ENCODE peak calls at places on chromosomes 6 and 20, in seven cellular contexts. P is CD4-positive, alpha-beta memory T cell; N is BJ; J is GM23248; V is astrocyte of the cerebellum; C is aorta; S is AG10803. A is an unnamed sample.

GRCh38 chr6:19368511-19368910 is 468.7 kb upstream of the ID4 start:
- DNase-seq in J (peak), V (peak), N (peak), P (no peak), S (peak), C (no peak), A (no peak)

GRCh38 chr20:48904566-48905321 is 16.8 kb upstream of the ARFGEF2 start:
- DNase-seq in C (no peak), S (peak), N (peak), P (peak), J (peak), V (peak), A (no peak)

GRCh38 chr6:154356118-154356517 is 485 bp downstream of the IPCEF1 start:
- DNase-seq in J (no peak), S (no peak), N (no peak), C (no peak), V (no peak), P (no peak), A (no peak)

GRCh38 chr6:43715056-43715788 is 27.6 kb upstream of the MRPS18A start:
- DNase-seq in C (peak), P (no peak), N (no peak), S (no peak), J (no peak), V (no peak), A (no peak)

GRCh38 chr20:59153832-59154231 is 9.8 kb upstream of the ZNF831 start:
- DNase-seq in V (no peak), S (no peak), N (no peak), C (no peak), J (no peak), P (no peak), A (no peak)

GRCh38 chr20:35503841-35504460 is 25.5 kb downstream of the C20orf173 start:
- DNase-seq in N (no peak), V (peak), S (no peak), P (no peak), J (no peak), C (no peak), A (no peak)

GRCh38 chr6:160027931-160028330 is 59.0 kb downstream of the IGF2R start:
- DNase-seq in J (no peak), S (no peak), C (no peak), N (no peak), P (no peak), V (no peak), A (no peak)

GRCh38 chr6:4943716-4944115 is 60.1 kb downstream of the RPP40 start:
- DNase-seq in N (no peak), P (no peak), V (no peak), J (no peak), C (no peak), S (no peak), A (no peak)

GRCh38 chr6:72702421-72702820 is 80.6 kb downstream of the KCNQ5 start:
- DNase-seq in P (no peak), S (no peak), N (no peak), C (no peak), J (no peak), V (no peak), A (no peak)

GRCh38 chr20:13277663-13278295 is 56.7 kb downstream of the ISM1 start:
- DNase-seq in N (peak), P (no peak), V (no peak), S (peak), J (peak), C (no peak), A (no peak)

DNA sequence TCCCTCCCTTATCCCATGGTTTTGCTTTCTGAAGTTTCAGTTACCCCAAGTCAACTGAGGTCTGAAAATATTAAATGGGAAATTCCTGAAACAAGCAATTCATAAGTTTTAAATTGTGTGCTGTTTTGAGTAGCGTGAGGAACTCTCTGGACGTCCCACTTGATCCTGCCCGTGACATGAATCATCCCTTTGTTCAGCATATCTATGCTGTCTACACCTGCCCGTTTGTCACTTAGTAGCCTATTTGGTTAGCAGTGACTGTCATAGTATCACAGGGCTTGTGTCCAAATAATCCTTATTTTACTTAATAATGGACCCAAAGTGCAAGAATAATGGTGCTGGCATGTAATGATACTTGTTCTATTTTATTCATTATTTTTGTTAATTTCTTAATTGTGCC is 5.0 kb downstream of the PCMT1 start:
- DNase-seq in C (no peak), S (no peak), P (no peak), N (no peak), V (no peak), J (no peak), A (no peak)
- H3K4me3 ChIP-seq in C (no peak), S (no peak), P (no peak), N (no peak), V (no peak), J (no peak), A (no peak)

GRCh38 chr6:100553243-100553642 is 88.5 kb upstream of the SIM1 start:
- DNase-seq in N (no peak), C (no peak), P (no peak), J (no peak), V (no peak), S (no peak), A (no peak)

GRCh38 chr6:100559859-100560258 is 95.1 kb upstream of the SIM1 start:
- DNase-seq in J (no peak), C (no peak), P (no peak), V (no peak), S (no peak), N (no peak), A (no peak)

GRCh38 chr6:100549406-100550167 is 84.9 kb upstream of the SIM1 start:
- DNase-seq in P (no peak), J (peak), S (peak), N (peak), C (no peak), V (peak), A (no peak)

DNA sequence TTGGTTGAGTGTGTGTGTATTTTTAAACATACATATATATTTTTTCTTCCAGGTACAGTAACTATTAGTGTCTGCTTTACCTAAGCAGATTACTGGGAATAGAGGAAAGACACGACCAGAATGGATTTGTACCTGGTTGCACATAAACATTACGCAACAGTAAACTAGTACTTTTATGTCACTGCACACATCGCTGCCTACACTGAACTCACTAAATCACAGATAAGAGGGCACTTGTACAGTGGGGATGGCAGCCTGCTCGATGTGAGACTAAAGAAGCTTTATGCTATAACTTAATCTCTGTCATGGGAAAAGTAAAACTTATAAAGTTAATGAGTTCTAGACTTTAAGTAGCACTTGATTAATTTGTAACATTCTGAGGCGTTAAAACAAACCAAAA is 89.5 kb upstream of the SIM1 start:
- DNase-seq in C (no peak), V (no peak), P (no peak), S (no peak), J (no peak), N (no peak), A (no peak)
- H3K4me3 ChIP-seq in C (no peak), V (no peak), P (no peak), S (no peak), J (no peak), N (no peak), A (no peak)

DNA sequence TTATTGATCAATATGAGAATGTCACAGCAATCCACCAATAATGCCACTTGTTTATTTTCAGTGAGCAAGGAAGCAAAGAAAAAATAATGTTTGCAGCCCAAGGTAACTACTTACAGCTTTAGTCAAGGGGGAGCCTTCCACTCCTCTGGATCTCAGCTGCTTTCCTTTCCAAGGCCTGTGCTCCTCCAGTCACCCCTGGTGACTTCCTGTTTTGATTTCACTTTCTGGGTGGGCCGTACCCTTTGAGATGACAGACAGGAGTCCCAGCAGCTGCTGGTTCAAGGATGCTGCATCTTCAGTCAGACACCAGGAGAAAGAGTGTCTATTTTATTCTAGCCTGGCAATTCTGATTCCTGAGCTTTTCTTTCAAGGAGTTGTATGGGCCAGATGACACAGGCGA is 5.6 kb upstream of the VNN2 start:
- DNase-seq in P (peak), C (no peak), V (no peak), S (no peak), J (peak), N (no peak), A (no peak)
- H3K4me3 ChIP-seq in P (no peak), C (no peak), V (no peak), S (no peak), J (no peak), N (no peak), A (no peak)

DNA sequence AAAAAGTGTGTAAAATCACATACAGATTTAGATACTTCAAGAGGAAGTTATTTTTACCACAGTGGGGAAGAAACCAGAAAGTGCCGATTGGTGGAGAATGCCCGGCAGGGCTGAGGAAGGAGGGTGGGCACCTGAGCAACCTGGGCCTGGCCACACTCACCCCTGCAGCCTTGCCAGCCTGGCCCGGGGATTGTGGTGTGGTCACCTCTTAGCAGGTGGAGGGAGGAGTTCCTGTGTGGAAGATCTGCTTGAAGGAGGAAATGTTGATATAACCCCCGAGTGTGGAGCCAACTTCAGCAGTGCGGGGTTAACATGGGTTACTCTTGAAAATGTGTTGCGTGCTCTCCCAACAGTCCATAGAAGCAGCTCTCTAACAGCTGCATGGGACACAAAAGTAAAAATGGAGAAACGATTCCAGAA is 14.7 kb downstream of the UST start:
- DNase-seq in J (no peak), S (peak), C (peak), V (no peak), P (peak), N (no peak), A (no peak)
- H3K4me3 ChIP-seq in J (peak), S (peak), C (peak), V (no peak), P (peak), N (peak), A (peak)

A was measured in coronary artery.